ENCODE peak calls at places on chromosome 16, in six cellular contexts. One of them, this sample, is unnamed. For H3K27me3, the result is how much of the 10 kb centered on the place peaks cover.

GRCh38 chr16:14333361-14333760 is 262.2 kb downstream of the MRTFB start:
- DNase-seq in foreskin keratinocyte: no peak
- DNase-seq in sigmoid colon: no peak
- DNase-seq in right cardiac atrium: no peak
- DNase-seq in heart right ventricle: no peak
- DNase-seq in H9: no peak
- DNase-seq in this sample: no peak

GRCh38 chr16:10662212-10662611 is 32.5 kb downstream of the TEKT5 start:
- DNase-seq in heart right ventricle: no peak
- DNase-seq in H9: no peak
- DNase-seq in foreskin keratinocyte: no peak
- DNase-seq in right cardiac atrium: no peak
- DNase-seq in sigmoid colon: no peak
- DNase-seq in this sample: no peak

GRCh38 chr16:75282811-75283281 is 31.4 kb upstream of the BCAR1 start:
- DNase-seq in right cardiac atrium: no peak
- DNase-seq in sigmoid colon: no peak
- DNase-seq in heart right ventricle: no peak
- DNase-seq in H9: no peak
- DNase-seq in foreskin keratinocyte: peak
- DNase-seq in this sample: no peak

GRCh38 chr16:56609463-56609921 is 1.1 kb downstream of the MT2A start:
- DNase-seq in heart right ventricle: peak
- DNase-seq in foreskin keratinocyte: peak
- DNase-seq in right cardiac atrium: peak
- DNase-seq in H9: no peak
- DNase-seq in sigmoid colon: peak
- DNase-seq in this sample: peak

GRCh38 chr16:53967172-53967571 is 263.2 kb downstream of the FTO start:
- DNase-seq in foreskin keratinocyte: no peak
- DNase-seq in heart right ventricle: no peak
- DNase-seq in sigmoid colon: no peak
- DNase-seq in H9: no peak
- DNase-seq in right cardiac atrium: peak
- DNase-seq in this sample: no peak

GRCh38 chr16:57013268-57013667 is 23.9 kb downstream of the NLRC5 start:
- DNase-seq in foreskin keratinocyte: peak
- DNase-seq in H9: no peak
- DNase-seq in sigmoid colon: no peak
- DNase-seq in heart right ventricle: no peak
- DNase-seq in right cardiac atrium: no peak
- DNase-seq in this sample: peak

GRCh38 chr16:2148714-2149629 is 547 bp downstream of the RAB26 start:
- DNase-seq in heart right ventricle: no peak
- DNase-seq in sigmoid colon: no peak
- DNase-seq in H9: peak
- DNase-seq in right cardiac atrium: no peak
- DNase-seq in foreskin keratinocyte: no peak
- DNase-seq in this sample: peak

GRCh38 chr16:19005561-19006445 is 22.1 kb downstream of the TMC7 start:
- DNase-seq in heart right ventricle: peak
- DNase-seq in right cardiac atrium: peak
- DNase-seq in sigmoid colon: no peak
- DNase-seq in foreskin keratinocyte: peak
- DNase-seq in H9: peak
- DNase-seq in this sample: peak

GRCh38 chr16:57146735-57147134 is 39.1 kb downstream of the PSME3IP1 start:
- DNase-seq in H9: peak
- DNase-seq in right cardiac atrium: peak
- DNase-seq in foreskin keratinocyte: no peak
- DNase-seq in heart right ventricle: no peak
- DNase-seq in sigmoid colon: peak
- DNase-seq in this sample: no peak

GRCh38 chr16:3013491-3013951 is 798 bp downstream of the CLDN9 start:
- DNase-seq in sigmoid colon: no peak
- DNase-seq in foreskin keratinocyte: no peak
- DNase-seq in H9: peak
- DNase-seq in right cardiac atrium: no peak
- DNase-seq in heart right ventricle: no peak
- DNase-seq in this sample: no peak

GRCh38 chr16:20383106-20384029 is 21.2 kb downstream of the PDILT start:
- DNase-seq in heart right ventricle: peak
- DNase-seq in sigmoid colon: peak
- DNase-seq in foreskin keratinocyte: peak
- DNase-seq in H9: peak
- DNase-seq in right cardiac atrium: peak
- DNase-seq in this sample: peak

GRCh38 chr16:61926766-61927165 is 109.5 kb downstream of the CDH8 start:
- DNase-seq in sigmoid colon: no peak
- DNase-seq in heart right ventricle: no peak
- DNase-seq in right cardiac atrium: no peak
- DNase-seq in foreskin keratinocyte: no peak
- DNase-seq in H9: no peak
- DNase-seq in this sample: peak

GRCh38 chr16:10862432-10862831 is 14.6 kb upstream of the CIITA start:
- DNase-seq in sigmoid colon: peak
- DNase-seq in H9: no peak
- DNase-seq in foreskin keratinocyte: peak
- DNase-seq in heart right ventricle: no peak
- DNase-seq in right cardiac atrium: no peak
- DNase-seq in this sample: peak

GRCh38 chr16:57091200-57091989 is 988 bp upstream of the CPNE2 start:
- DNase-seq in heart right ventricle: peak
- DNase-seq in H9: peak
- DNase-seq in sigmoid colon: peak
- DNase-seq in right cardiac atrium: peak
- DNase-seq in foreskin keratinocyte: peak
- DNase-seq in this sample: peak

GRCh38 chr16:72277749-72278148 is 105.8 kb upstream of the PMFBP1 start:
- DNase-seq in heart right ventricle: no peak
- DNase-seq in foreskin keratinocyte: no peak
- DNase-seq in sigmoid colon: no peak
- DNase-seq in H9: no peak
- DNase-seq in right cardiac atrium: no peak
- DNase-seq in this sample: no peak

GRCh38 chr16:13110124-13110796 is 208.9 kb downstream of the SHISA9 start:
- DNase-seq in foreskin keratinocyte: peak
- DNase-seq in H9: peak
- DNase-seq in heart right ventricle: no peak
- DNase-seq in sigmoid colon: peak
- DNase-seq in right cardiac atrium: no peak
- DNase-seq in this sample: peak

GRCh38 chr16:8469102-8469778 is 121.1 kb downstream of the TMEM114 start:
- DNase-seq in foreskin keratinocyte: no peak
- DNase-seq in heart right ventricle: no peak
- DNase-seq in sigmoid colon: no peak
- DNase-seq in right cardiac atrium: no peak
- DNase-seq in H9: no peak
- DNase-seq in this sample: no peak

GRCh38 chr16:16048904-16049582 is 99.6 kb downstream of the ABCC1 start:
- DNase-seq in foreskin keratinocyte: no peak
- DNase-seq in heart right ventricle: peak
- DNase-seq in right cardiac atrium: peak
- DNase-seq in H9: no peak
- DNase-seq in sigmoid colon: no peak
- DNase-seq in this sample: no peak

GRCh38 chr16:3149630-3150345 is 15.0 kb downstream of the ZNF213 start:
- DNase-seq in heart right ventricle: peak
- DNase-seq in right cardiac atrium: peak
- DNase-seq in sigmoid colon: peak
- DNase-seq in H9: peak
- DNase-seq in foreskin keratinocyte: no peak
- DNase-seq in this sample: peak

GRCh38 chr16:57620316-57621231 is 7.9 kb upstream of the ADGRG1 start:
- DNase-seq in H9: no peak
- DNase-seq in foreskin keratinocyte: peak
- DNase-seq in sigmoid colon: peak
- DNase-seq in heart right ventricle: no peak
- DNase-seq in right cardiac atrium: no peak
- DNase-seq in this sample: peak

GRCh38 chr16:22327446-22327775 is 30.2 kb downstream of the POLR3E start:
- DNase-seq in foreskin keratinocyte: no peak
- DNase-seq in H9: no peak
- DNase-seq in heart right ventricle: no peak
- DNase-seq in sigmoid colon: no peak
- DNase-seq in right cardiac atrium: no peak
- DNase-seq in this sample: no peak

GRCh38 chr16:58264961-58265479 is 29.8 kb downstream of the PRSS54 start:
- DNase-seq in sigmoid colon: no peak
- DNase-seq in foreskin keratinocyte: peak
- DNase-seq in heart right ventricle: no peak
- DNase-seq in H9: no peak
- DNase-seq in right cardiac atrium: no peak
- DNase-seq in this sample: peak

GRCh38 chr16:57194512-57194911 is 8.4 kb downstream of the RSPRY1 start:
- DNase-seq in sigmoid colon: no peak
- DNase-seq in heart right ventricle: no peak
- DNase-seq in right cardiac atrium: no peak
- DNase-seq in foreskin keratinocyte: peak
- DNase-seq in H9: no peak
- DNase-seq in this sample: peak

GRCh38 chr16:47574091-47575054 is 113.2 kb downstream of the PHKB start:
- DNase-seq in foreskin keratinocyte: peak
- DNase-seq in H9: no peak
- DNase-seq in heart right ventricle: no peak
- DNase-seq in sigmoid colon: no peak
- DNase-seq in right cardiac atrium: no peak
- DNase-seq in this sample: peak

GRCh38 chr16:3131755-3132377 is 3.0 kb upstream of the ZNF213 start:
- DNase-seq in sigmoid colon: no peak
- DNase-seq in foreskin keratinocyte: no peak
- DNase-seq in H9: peak
- DNase-seq in right cardiac atrium: peak
- DNase-seq in heart right ventricle: no peak
- DNase-seq in this sample: peak

GRCh38 chr16:72858611-72859493 is 189.1 kb downstream of the ZFHX3 start:
- DNase-seq in sigmoid colon: no peak
- DNase-seq in right cardiac atrium: peak
- DNase-seq in heart right ventricle: no peak
- DNase-seq in foreskin keratinocyte: no peak
- DNase-seq in H9: no peak
- DNase-seq in this sample: no peak

DNA sequence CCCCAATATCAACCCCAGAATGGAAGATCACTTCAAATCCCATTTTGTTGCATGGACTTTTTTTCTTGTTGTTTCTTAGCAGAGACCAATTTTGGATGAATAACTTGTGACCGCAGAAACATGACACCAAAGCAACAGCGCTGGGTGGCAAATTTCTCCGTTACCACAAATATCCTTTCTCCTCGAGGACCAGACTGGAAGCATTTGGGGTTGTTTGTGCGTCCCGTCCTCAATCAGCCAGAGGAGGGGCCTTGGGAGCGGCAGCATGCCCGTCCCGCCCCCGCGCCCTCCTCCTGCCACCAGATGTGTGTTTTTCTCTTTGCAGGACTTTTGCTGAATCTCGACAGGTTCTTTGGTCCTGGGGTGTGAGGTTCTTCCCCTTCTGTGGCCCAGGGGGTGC is 282.5 kb upstream of the FOXF1 start:
- DNase-seq in H9: no peak
- DNase-seq in right cardiac atrium: no peak
- DNase-seq in sigmoid colon: no peak
- DNase-seq in heart right ventricle: no peak
- DNase-seq in foreskin keratinocyte: no peak
- DNase-seq in this sample: no peak
- H3K27me3 ChIP-seq in H9: under half
- H3K27me3 ChIP-seq in right cardiac atrium: under half
- H3K27me3 ChIP-seq in sigmoid colon: under half
- H3K27me3 ChIP-seq in heart right ventricle: under half
- H3K27me3 ChIP-seq in foreskin keratinocyte: under half
- H3K27me3 ChIP-seq in this sample: under half

DNA sequence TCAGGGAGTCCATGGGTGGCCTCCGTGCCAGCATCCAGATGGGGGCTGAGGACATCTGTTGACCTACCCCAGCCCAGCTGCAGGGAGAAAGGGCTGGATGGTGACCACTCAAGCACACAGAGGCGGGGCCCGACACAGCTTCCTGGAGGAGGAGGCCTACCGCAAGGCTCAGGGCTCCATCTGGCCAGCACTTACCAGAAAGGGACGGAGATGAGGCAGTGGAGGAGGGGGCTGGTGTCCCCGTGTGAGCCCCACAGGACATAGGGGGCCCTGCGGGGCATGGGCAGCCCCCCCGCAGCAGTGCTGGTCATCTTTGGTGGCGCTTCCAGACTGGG is 147.5 kb upstream of the CIBAR2 start:
- DNase-seq in sigmoid colon: no peak
- DNase-seq in heart right ventricle: no peak
- DNase-seq in right cardiac atrium: no peak
- DNase-seq in H9: no peak
- DNase-seq in foreskin keratinocyte: no peak
- DNase-seq in this sample: no peak
- H3K27me3 ChIP-seq in sigmoid colon: under half
- H3K27me3 ChIP-seq in heart right ventricle: under half
- H3K27me3 ChIP-seq in right cardiac atrium: under half
- H3K27me3 ChIP-seq in H9: under half
- H3K27me3 ChIP-seq in foreskin keratinocyte: under half
- H3K27me3 ChIP-seq in this sample: under half

DNA sequence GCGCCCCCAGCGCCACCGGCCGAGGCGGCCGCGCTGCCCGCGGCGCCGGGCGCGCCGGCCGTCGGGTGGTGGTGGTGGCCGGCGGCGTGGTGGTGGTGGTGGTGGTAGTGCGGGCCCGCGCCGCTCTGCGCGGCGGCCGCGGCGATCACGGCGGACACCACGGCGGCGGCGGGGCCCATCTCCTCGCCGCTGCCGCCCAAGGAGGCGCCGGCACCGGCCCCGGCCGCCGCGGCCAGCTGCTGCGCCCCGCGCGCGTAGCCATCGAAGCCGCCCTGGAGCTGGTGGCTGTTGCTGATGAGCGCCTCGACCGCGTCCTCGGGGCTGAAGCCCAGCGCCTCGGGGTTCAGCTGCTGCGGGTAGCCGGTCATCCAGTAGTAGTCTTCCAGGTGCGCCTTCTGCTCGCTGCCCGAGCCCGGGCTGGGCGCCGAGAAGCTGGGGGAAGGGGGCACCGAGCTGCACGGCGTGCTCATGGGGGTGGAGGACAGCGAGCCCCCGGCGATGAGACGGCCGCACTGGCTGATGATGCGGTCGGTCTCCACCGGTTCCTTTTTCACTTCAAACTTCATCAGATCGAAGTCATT is 1.2 kb downstream of the MAF start:
- DNase-seq in heart right ventricle: peak
- DNase-seq in foreskin keratinocyte: no peak
- DNase-seq in sigmoid colon: peak
- DNase-seq in H9: peak
- DNase-seq in right cardiac atrium: peak
- DNase-seq in this sample: no peak
- H3K27me3 ChIP-seq in heart right ventricle: under half
- H3K27me3 ChIP-seq in foreskin keratinocyte: under half
- H3K27me3 ChIP-seq in sigmoid colon: under half
- H3K27me3 ChIP-seq in H9: under half
- H3K27me3 ChIP-seq in right cardiac atrium: under half
- H3K27me3 ChIP-seq in this sample: under half

DNA sequence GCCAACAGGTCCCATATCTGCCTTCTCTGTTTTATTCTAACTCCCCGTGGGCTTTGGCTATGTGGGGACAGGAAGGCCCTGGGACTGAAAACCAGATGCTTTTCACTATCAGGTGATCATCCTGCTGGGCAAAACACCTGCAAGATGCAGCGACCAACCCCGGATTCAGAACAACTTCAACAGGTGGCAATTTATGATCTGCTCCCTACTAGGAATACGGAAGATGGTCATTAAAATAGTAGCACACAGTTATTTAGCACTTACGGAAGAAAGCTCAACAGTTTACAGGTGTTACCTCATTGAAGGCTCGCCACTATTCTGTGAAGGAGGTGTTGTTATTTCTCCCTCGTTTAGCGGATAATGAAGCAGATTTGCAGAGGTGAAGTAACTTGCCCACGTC is 7.8 kb upstream of the SLC5A11 start:
- DNase-seq in sigmoid colon: no peak
- DNase-seq in foreskin keratinocyte: no peak
- DNase-seq in heart right ventricle: no peak
- DNase-seq in H9: no peak
- DNase-seq in right cardiac atrium: no peak
- DNase-seq in this sample: no peak
- H3K27me3 ChIP-seq in sigmoid colon: under half
- H3K27me3 ChIP-seq in foreskin keratinocyte: under half
- H3K27me3 ChIP-seq in heart right ventricle: under half
- H3K27me3 ChIP-seq in H9: under half
- H3K27me3 ChIP-seq in right cardiac atrium: under half
- H3K27me3 ChIP-seq in this sample: under half